ENCODE peak calls at places on chromosomes 2 and 18, in seven cellular contexts. Q is body of pancreas; U is tibial artery; W is cardiac fibroblast; L is CD8-positive, alpha-beta T cell; G is Peyer's patch; J is HFF-Myc. S is an unnamed sample.

GRCh38 chr18:10488022-10488421 is 33.6 kb downstream of the APCDD1 start:
- DNase-seq in U (no peak), G (no peak), W (no peak), J (no peak), Q (no peak), L (no peak), S (no peak)

GRCh38 chr2:197986977-197987376 is 182.6 kb downstream of the PLCL1 start:
- DNase-seq in L (no peak), Q (no peak), U (no peak), J (no peak), W (no peak), G (no peak), S (no peak)

GRCh38 chr2:64017811-64018714 is 1.2 kb downstream of the VPS54 start:
- DNase-seq in L (no peak), G (no peak), Q (peak; percentile 38), U (no peak), J (no peak), W (peak; percentile 57), S (no peak)

GRCh38 chr2:221203846-221204245 is 368.3 kb downstream of the EPHA4 start:
- DNase-seq in G (no peak), U (no peak), J (no peak), Q (no peak), W (no peak), L (no peak), S (no peak)

GRCh38 chr2:98530114-98530513 is 78.2 kb downstream of the COA5 start:
- DNase-seq in L (no peak), U (no peak), G (no peak), Q (no peak), J (no peak), W (no peak), S (no peak)

GRCh38 chr2:134282638-134283400 is 28.9 kb downstream of the MGAT5 start:
- DNase-seq in G (no peak), J (no peak), L (peak; percentile 66), U (no peak), Q (no peak), W (no peak), S (no peak)

GRCh38 chr18:8952796-8953760 is 149.4 kb upstream of the NDUFV2 start:
- DNase-seq in J (peak; percentile 76), W (peak; percentile 93), Q (peak; percentile 13), U (no peak), L (no peak), G (no peak), S (peak; percentile 91)

GRCh38 chr18:32661486-32662299 is 111.1 kb downstream of the KLHL14 start:
- DNase-seq in Q (no peak), W (no peak), G (no peak), U (no peak), L (no peak), J (no peak), S (no peak)

GRCh38 chr2:53568463-53568862 is 199.1 kb upstream of the CHAC2 start:
- DNase-seq in G (no peak), W (peak; percentile 4), L (no peak), J (no peak), Q (no peak), U (no peak), S (no peak)

DNA sequence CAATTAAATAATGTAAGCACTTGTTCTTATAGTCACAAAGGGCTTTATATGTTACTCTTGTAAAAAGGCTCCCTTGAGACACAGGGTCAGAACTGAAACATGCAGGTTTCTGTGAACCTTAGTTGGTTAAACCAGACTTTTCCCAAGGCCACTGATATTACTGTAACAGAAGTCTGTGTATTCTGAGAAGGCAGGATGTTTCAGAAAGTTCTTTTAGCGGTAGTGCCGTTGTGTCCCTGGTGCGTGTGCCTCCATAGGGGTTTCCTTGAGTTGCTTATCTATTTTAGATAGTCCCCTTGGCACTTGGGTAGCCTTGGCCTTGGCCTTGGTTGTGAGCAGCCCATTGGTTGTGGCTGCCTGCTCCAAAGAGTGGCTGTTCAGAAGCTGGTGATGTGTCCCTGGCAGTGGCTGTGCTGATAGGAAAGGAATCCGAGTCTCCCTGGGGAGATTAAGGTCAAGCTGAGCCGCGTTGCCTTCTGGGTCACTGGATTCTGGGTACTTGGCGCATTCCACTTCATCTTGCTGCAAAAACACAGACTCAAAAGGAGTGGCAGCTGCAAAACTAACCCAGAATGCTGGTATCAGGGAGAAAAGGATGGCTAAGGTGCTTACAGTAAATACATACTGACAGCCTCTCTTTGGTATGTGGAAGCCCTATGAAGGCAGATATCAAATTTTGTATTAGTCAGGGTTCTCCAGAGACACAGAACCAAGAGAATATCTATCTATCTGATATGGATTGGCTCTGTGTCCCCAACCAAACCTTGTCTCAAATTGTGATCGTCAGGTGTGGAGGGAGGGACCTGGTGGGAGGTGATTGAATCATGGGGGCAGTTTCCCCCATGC is 69.7 kb downstream of the FHOD3 start:
- DNase-seq in W (peak; percentile 29), J (no peak), U (peak; percentile 25), Q (peak; percentile 59), L (no peak), G (no peak), S (no peak)
- H3K4me3 ChIP-seq in W (no peak overlapping the region), J (no peak overlapping the region), U (no peak overlapping the region), Q (no peak overlapping the region), L (no peak overlapping the region), G (no peak overlapping the region), S (no peak overlapping the region)

DNA sequence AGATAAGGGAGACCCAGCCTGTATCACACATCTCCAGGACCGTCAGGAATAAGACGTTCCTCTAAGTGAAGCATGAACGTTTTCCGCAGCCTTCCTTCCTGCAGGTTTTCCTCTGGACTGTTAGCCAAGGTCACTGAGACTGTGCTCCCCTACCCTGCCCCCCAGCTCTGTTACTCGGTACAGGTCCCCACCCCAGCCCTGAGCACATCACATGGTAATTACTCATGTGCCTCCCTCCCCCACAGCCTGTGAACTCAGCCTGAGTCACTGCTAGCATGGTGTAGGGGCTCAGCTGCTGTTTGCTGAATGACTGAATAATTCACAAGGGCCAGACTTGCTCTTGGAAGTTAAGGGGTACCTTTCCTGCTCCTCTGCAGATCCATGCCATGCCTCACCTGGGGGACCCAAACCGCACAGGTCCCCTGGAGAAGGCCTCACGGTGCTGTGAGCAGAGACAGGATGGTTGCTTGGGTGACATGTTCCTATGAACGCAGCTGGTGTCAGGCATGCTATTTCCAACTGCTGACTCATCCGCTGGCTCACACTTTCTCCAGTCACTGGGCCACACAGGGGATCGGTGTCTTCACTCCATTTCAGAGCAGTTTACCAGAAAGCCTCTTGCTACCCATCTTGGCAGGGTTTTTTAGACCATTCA is 88.2 kb downstream of the PLB1 start:
- DNase-seq in G (no peak), L (peak; percentile 38), J (peak; percentile 91), Q (peak; percentile 75), U (peak; percentile 85), W (peak; percentile 98), S (peak; percentile 54)
- H3K4me3 ChIP-seq in G (no peak overlapping the region), L (no peak overlapping the region), J (peak overlapping the region; percentile 14), Q (no peak overlapping the region), U (no peak overlapping the region), W (peak overlapping the region; percentile 34), S (peak overlapping the region; percentile 19)

GRCh38 chr2:168457177-168457905 is 1.3 kb downstream of the CERS6 start:
- DNase-seq in Q (no peak), W (no peak), G (no peak), L (no peak), J (no peak), U (no peak), S (no peak)

GRCh38 chr2:168453404-168453803 is 2.7 kb upstream of the CERS6 start:
- DNase-seq in J (no peak), W (no peak), U (no peak), L (no peak), G (no peak), Q (no peak), S (no peak)

GRCh38 chr2:168454737-168455691 is 1.1 kb upstream of the CERS6 start:
- DNase-seq in Q (no peak), U (no peak), W (no peak), L (no peak), J (no peak), G (no peak), S (no peak)

GRCh38 chr2:168456526-168457176 is 579 bp downstream of the CERS6 start:
- DNase-seq in G (peak; percentile 72), L (peak; percentile 44), Q (peak; percentile 31), U (no peak), J (no peak), W (peak; percentile 45), S (no peak)

DNA sequence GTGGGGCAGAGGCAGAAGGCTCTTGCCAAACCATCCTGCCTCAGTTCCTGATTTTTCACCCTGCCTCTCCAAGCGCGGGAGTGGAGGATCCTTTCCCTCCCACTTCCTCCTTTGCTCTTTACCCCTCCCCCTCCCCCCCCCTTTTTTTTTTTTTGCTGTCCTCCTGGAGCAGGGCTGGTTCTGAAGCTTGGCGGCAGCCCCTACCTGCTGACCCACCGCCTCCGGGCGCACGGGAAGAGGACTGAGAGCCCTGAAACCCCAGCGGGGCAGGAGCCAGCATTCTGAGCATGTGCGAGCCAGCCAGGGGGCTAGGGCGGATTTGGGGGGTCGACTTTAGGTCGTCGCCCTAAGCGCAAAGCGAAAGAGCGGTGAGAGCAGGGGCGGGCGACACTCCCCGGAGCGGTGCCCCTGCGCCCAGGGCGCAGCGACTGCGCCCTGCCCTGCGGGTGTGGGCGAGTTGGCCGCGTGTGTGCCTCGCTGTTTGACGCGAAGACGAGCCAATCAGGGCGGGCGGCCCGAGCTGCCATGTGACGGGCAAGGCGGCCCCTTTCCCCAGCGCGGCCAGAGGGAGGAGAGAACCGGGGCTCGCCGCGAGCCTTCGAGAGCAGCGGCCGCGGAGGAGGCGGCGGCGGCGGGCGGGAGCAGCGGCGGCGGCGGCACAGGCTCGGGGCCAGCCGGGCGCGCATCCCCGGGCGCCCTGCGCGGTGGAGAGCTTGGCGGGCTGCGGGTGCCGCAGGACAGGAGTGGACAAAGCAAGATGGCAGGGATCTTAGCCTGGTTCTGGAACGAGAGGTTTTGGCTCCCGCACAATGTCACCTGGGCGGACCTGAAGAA is at the start of gene CERS6:
- DNase-seq in J (peak; percentile 61), L (peak; percentile 67), U (peak; percentile 95), Q (peak; percentile 97), W (peak; percentile 95), G (peak; percentile 98), S (peak; percentile 74)
- H3K4me3 ChIP-seq in J (peak within 1 kb of the TSS; percentile 79), L (peak within 1 kb of the TSS; percentile 72), U (peak within 1 kb of the TSS; percentile 69), Q (peak within 1 kb of the TSS; percentile 79), W (peak within 1 kb of the TSS; percentile 90), G (peak within 1 kb of the TSS; percentile 61), S (peak within 1 kb of the TSS; percentile 78)

GRCh38 chr2:157874997-157875719 is 972 bp downstream of the ACVR1 start:
- DNase-seq in L (peak; percentile 24), J (peak; percentile 91), U (peak; percentile 42), W (peak; percentile 87), G (no peak), Q (peak; percentile 39), S (peak; percentile 74)

GRCh38 chr2:157875720-157876065 is 437 bp downstream of the ACVR1 start:
- DNase-seq in J (no peak), Q (peak; percentile 59), G (peak; percentile 87), W (no peak), L (peak; percentile 45), U (peak; percentile 31), S (no peak)

GRCh38 chr2:157876066-157876770 is at the start of gene ACVR1:
- DNase-seq in G (peak; percentile 95), L (peak; percentile 80), U (peak; percentile 98), W (peak; percentile 98), Q (peak; percentile 98), J (peak; percentile 86), S (peak; percentile 92)

GRCh38 chr2:157872791-157873190 is 3.3 kb downstream of the ACVR1 start:
- DNase-seq in W (peak; percentile 29), J (no peak), L (no peak), Q (no peak), U (no peak), G (no peak), S (no peak)

DNA sequence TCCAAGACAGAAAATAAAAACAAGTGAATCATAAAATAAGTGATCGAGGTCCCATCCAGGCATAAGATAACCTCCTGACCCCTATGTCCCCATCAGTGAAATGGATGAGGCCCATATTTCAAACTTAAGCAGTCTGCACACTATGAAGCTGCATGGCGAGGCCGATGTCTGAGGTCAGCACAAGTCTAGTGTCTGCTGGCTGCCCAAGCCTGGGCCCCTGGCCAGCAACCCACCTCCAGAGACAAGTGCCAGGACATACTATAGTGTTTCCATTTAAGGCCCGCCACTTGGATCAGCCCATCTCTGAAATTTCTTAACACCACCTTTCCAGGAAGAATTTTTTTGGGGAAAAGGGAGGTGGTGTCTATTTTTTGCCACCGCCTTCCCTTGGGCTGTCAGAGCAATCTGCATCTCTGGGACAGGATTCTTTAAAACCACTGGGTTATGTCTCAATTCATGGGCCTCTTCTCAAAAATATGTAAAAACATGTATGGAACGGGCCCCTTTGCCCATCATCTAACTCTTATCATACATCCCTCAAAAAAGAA is 1.8 kb downstream of the ACVR1 start:
- DNase-seq in Q (no peak), U (peak; percentile 23), L (no peak), W (no peak), G (no peak), J (no peak), S (no peak)
- H3K4me3 ChIP-seq in Q (no peak overlapping the region), U (peak overlapping the region; percentile 94), L (no peak overlapping the region), W (peak overlapping the region; percentile 83), G (peak overlapping the region; percentile 70), J (peak overlapping the region; percentile 59), S (peak overlapping the region; percentile 94)

S was measured in AG09309.